ENCODE peak calls at places on chromosomes 13 and 19, in four cellular contexts. F is colonic mucosa, O is breast epithelium, P is esophagus squamous epithelium. A is an unnamed sample.
A peak's percentile ranks its signal among the peaks of the same experiment; 100 is the strongest.

GRCh38 chr13:45373116-45373606 is 32.2 kb upstream of the TPT1 start:
- DNase-seq in O (no peak), F (peak; percentile 51), P (no peak), A (no peak)

GRCh38 chr19:53621885-53622710 is 9.7 kb upstream of the DPRX start:
- DNase-seq in P (no peak), F (no peak), O (peak; percentile 31), A (no peak)

GRCh38 chr19:19157808-19158207 is 12.3 kb downstream of the MEF2B start:
- DNase-seq in P (no peak), F (no peak), O (no peak), A (no peak)

GRCh38 chr13:37811441-37811840 is 58.1 kb downstream of the TRPC4 start:
- DNase-seq in O (no peak), F (no peak), P (no peak), A (no peak)

GRCh38 chr19:18156841-18157464 is 4.0 kb downstream of the PIK3R2 start:
- DNase-seq in F (peak; percentile 96), P (no peak), O (peak; percentile 74), A (peak; percentile 86)

GRCh38 chr19:46311444-46311843 is 14.6 kb downstream of the HIF3A start:
- DNase-seq in F (no peak), P (no peak), O (no peak), A (no peak)

GRCh38 chr13:63409791-63410351 is 1994.2 kb upstream of the PCDH20 start:
- DNase-seq in P (no peak), O (no peak), F (no peak), A (no peak)

GRCh38 chr19:8028951-8029491 is 23.5 kb upstream of the CCL25 start:
- DNase-seq in F (no peak), P (no peak), O (no peak), A (no peak)

GRCh38 chr19:33064778-33065550 is at the start of gene RHPN2:
- DNase-seq in P (no peak), F (peak; percentile 86), O (no peak), A (peak; percentile 54)

GRCh38 chr19:27759896-27760295 is 1453.1 kb downstream of the UQCRFS1 start:
- DNase-seq in P (no peak), O (no peak), F (no peak), A (no peak)

GRCh38 chr19:1827566-1828278 is 15.6 kb upstream of the ATP8B3 start:
- DNase-seq in F (no peak), P (no peak), O (no peak), A (no peak)

GRCh38 chr19:1824252-1824622 is 12.2 kb upstream of the ATP8B3 start:
- DNase-seq in F (no peak), O (no peak), P (no peak), A (no peak)

GRCh38 chr19:1825909-1826556 is 14.0 kb upstream of the ATP8B3 start:
- DNase-seq in P (no peak), O (peak; percentile 52), F (peak; percentile 81), A (peak; percentile 77)

GRCh38 chr19:1828279-1829238 is 16.5 kb upstream of the ATP8B3 start:
- DNase-seq in O (no peak), P (no peak), F (no peak), A (no peak)

DNA sequence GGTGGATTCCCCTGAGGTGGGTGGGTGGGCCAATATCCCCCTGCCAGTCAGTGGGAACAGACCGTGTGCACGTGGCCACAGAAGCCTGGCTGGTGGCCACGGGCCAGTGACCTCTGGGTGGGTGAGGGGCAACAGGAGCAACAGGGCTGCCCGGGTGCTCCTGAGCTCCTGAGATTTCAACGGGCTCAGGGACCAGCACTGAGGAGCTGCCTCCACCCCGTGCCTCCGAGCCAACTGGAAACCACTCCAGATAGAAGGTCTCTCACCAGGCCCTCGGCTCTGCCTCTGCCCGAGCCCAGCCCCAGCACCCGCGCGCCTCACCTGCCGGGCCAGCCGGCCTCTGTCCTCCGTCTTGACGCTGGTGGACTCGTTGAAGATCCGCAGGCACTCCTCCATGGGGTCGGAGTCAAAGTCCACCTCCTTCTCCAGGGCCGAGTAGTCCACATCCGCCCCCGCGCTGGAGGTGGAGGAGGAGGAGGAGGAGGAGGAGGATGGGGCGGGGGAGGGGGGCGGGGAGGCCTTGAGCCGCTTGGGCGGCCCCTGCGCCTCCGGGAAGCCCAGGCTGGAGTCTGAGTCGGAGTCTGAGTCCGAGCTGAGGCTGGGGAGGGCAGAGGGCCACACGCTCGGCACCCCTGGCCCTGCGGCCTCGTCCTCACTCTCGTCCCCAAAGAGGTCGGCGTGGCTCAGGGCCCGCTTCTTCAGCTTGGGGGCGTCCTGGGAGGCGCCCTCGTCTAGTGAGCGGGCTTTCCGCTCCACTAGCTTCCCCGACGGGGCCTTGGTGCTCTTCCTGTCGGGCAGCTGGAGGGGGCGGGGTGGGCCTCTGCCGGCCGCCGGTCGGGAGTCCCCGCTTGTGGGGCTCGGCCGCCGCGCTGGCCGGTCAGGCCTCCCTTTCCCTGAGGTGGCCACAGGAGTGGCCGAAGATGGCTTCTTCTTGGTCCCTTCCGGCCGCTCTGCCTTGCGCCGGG is 14.8 kb upstream of the ATP8B3 start:
- DNase-seq in O (no peak), P (no peak), F (no peak), A (peak; percentile 39)
- H3K4me3 ChIP-seq in O (no peak overlapping the region), P (no peak overlapping the region), F (no peak overlapping the region), A (no peak overlapping the region)

DNA sequence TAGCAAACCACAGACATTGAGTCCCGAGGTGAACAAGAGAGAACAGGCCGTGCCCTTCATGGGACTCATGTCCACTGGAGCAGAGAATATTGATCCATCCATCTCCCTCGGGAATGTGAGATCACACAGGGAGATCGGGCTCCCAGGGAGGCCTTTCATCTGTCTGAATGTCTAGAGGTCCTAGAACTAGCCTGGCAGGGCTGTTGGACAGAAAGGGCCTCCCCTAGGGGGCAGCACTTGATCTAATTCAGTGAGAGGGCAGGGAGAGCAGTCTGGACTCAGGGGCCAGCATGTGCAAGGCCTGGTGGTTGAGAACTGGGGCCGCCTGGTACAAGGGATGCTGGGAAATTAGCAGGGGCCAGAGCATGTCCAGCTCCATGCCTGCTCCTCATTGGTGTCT is 4.3 kb downstream of the RUVBL2 start:
- DNase-seq in F (peak; percentile 76), P (no peak), O (no peak), A (no peak)
- TF ChIP-seq CTCF in F (peak; percentile 41), P (peak; percentile 19), O (no peak), A (no peak)

GRCh38 chr13:107066355-107066754 is 498.4 kb upstream of the ARGLU1 start:
- DNase-seq in F (no peak), P (no peak), O (no peak), A (no peak)

GRCh38 chr13:107069107-107069776 is 501.3 kb upstream of the ARGLU1 start:
- DNase-seq in O (no peak), P (no peak), F (no peak), A (no peak)

GRCh38 chr13:107067381-107067780 is 499.4 kb upstream of the ARGLU1 start:
- DNase-seq in O (no peak), F (no peak), P (no peak), A (no peak)
- H3K4me3 ChIP-seq in O (no peak overlapping the region), F (no peak overlapping the region), P (no peak overlapping the region), A (no peak overlapping the region)

GRCh38 chr13:113765241-113765910 is 6.3 kb downstream of the TMEM255B start:
- DNase-seq in O (no peak), P (no peak), F (no peak), A (no peak)
- TF ChIP-seq CTCF in O (no peak), P (no peak), F (no peak), A (no peak)

GRCh38 chr13:94707400-94708021 is 4.8 kb downstream of the SOX21 start:
- DNase-seq in P (no peak), F (no peak), O (no peak), A (no peak)
- H3K4me3 ChIP-seq in P (peak overlapping the region; percentile 75), F (no peak overlapping the region), O (peak overlapping the region; percentile 36), A (no peak overlapping the region)

GRCh38 chr13:82330499-82330898 is 1551.8 kb downstream of the SLITRK1 start:
- DNase-seq in F (no peak), P (no peak), O (no peak), A (no peak)
- TF ChIP-seq CTCF in F (no peak), P (no peak), O (no peak), A (no peak)

GRCh38 chr13:40973409-40973808 is 45.7 kb downstream of the ELF1 start:
- DNase-seq in F (no peak), O (no peak), P (no peak), A (no peak)
- H3K4me3 ChIP-seq in F (no peak overlapping the region), O (no peak overlapping the region), P (no peak overlapping the region), A (no peak overlapping the region)